ENCODE peak calls at places on chromosomes 6 and 20, in seven cellular contexts. N, E, F, S, Z, O and I are unnamed samples.

GRCh38 chr6:23140879-23141278 is 571.5 kb downstream of the HDGFL1 start:
- DNase-seq in N (no peak), E (no peak), F (no peak), S (no peak), Z (no peak), O (peak; percentile 2), I (no peak)

GRCh38 chr20:32828029-32828666 is 8.4 kb downstream of the MAPRE1 start:
- DNase-seq in N (no peak), E (no peak), F (no peak), S (no peak), Z (peak; percentile 20), O (peak; percentile 56), I (no peak)

GRCh38 chr6:44739163-44739562 is 351.7 kb downstream of the CDC5L start:
- DNase-seq in N (no peak), E (no peak), F (no peak), S (no peak), Z (no peak), O (no peak), I (no peak)

GRCh38 chr6:84249724-84250123 is 22.3 kb upstream of the CEP162 start:
- DNase-seq in N (no peak), E (no peak), F (no peak), S (no peak), Z (peak; percentile 4), O (no peak), I (no peak)

GRCh38 chr20:35820715-35821114 is 48.9 kb downstream of the PHF20 start:
- DNase-seq in N (no peak), E (no peak), F (no peak), S (no peak), Z (peak; percentile 25), O (peak; percentile 52), I (no peak)

GRCh38 chr6:112116215-112116614 is 28.8 kb downstream of the FAM229B start:
- DNase-seq in N (no peak), E (no peak), F (no peak), S (no peak), Z (no peak), O (no peak), I (no peak)

GRCh38 chr20:39778847-39779641 is 816.9 kb downstream of the DHX35 start:
- DNase-seq in N (no peak), E (no peak), F (no peak), S (no peak), Z (peak; percentile 15), O (no peak), I (no peak)

GRCh38 chr6:169169375-169169774 is 84.3 kb downstream of the THBS2 start:
- DNase-seq in N (no peak), E (peak; percentile 28), F (no peak), S (no peak), Z (no peak), O (no peak), I (no peak)

GRCh38 chr6:21102201-21102600 is 491.4 kb upstream of the SOX4 start:
- DNase-seq in N (no peak), E (no peak), F (no peak), S (no peak), Z (no peak), O (no peak), I (no peak)

GRCh38 chr6:169921853-169922779 is 170.7 kb downstream of the ERMARD start:
- DNase-seq in N (no peak), E (no peak), F (no peak), S (no peak), Z (no peak), O (no peak), I (no peak)

GRCh38 chr6:24127316-24127715 is 1.3 kb downstream of the NRSN1 start:
- DNase-seq in N (no peak), E (no peak), F (no peak), S (no peak), Z (no peak), O (no peak), I (no peak)

GRCh38 chr20:53276143-53276542 is 304.0 kb downstream of the TSHZ2 start:
- DNase-seq in N (no peak), E (no peak), F (no peak), S (no peak), Z (no peak), O (no peak), I (no peak)

GRCh38 chr6:146700078-146700686 is 101.4 kb downstream of the ADGB start:
- DNase-seq in N (peak; percentile 69), E (peak; percentile 64), F (peak; percentile 90), S (peak; percentile 93), Z (peak; percentile 89), O (peak; percentile 83), I (peak; percentile 63)

GRCh38 chr6:108116424-108116780 is 41.9 kb upstream of the OSTM1 start:
- DNase-seq in N (no peak), E (no peak), F (peak; percentile 46), S (no peak), Z (no peak), O (no peak), I (no peak)

GRCh38 chr6:108116781-108117426 is 42.4 kb upstream of the OSTM1 start:
- DNase-seq in N (no peak), E (no peak), F (no peak), S (no peak), Z (no peak), O (no peak), I (no peak)

GRCh38 chr6:108115598-108116058 is 41.1 kb upstream of the OSTM1 start:
- DNase-seq in N (peak; percentile 76), E (peak; percentile 41), F (peak; percentile 63), S (peak; percentile 63), Z (peak; percentile 33), O (peak; percentile 11), I (peak; percentile 52)

GRCh38 chr6:108113557-108114519 is 39.3 kb upstream of the OSTM1 start:
- DNase-seq in N (peak; percentile 34), E (peak; percentile 35), F (peak; percentile 81), S (peak; percentile 64), Z (peak; percentile 71), O (peak; percentile 48), I (peak; percentile 23)

DNA sequence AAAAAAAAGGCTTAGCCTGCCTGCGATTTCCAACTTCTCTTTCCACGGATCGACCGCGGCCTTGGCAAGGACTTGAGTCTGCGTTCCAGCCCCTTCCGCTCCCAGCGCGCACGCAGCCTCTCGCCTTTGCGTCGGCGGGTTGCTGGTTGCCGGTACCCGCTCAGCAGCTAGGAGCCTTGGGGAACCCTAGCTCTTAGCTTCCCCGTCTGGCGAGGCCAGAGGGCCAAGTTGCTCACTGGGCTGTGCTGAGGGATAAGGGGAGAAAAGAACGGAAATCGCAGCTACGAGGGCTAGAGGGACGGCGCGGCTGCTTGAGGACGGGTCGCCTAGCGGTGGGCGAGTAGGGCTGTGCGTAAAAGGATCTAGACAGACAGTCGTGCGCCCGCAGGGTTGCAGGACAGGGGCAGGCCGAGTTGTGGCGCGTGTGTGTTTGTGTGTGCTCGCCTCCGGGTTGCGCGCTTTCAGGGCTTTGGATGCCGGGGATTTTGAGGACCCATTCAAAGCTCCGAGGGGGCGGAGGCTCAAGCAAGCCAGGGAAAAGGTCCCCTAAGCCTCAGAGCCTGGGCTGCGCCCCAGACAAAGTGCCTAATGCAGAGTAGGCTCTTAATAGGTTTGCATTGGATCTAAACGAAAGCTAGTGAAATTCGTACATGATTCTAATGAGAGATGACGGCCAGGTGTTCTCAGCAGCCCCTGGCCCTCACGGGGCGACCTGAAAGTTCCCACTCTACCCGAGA is 40.5 kb upstream of the OSTM1 start:
- DNase-seq in N (peak; percentile 41), E (no peak), F (no peak), S (peak; percentile 62), Z (peak; percentile 59), O (peak; percentile 55), I (peak; percentile 3)
- H3K4me2 ChIP-seq in N (peak overlapping the region; percentile 62), E (no peak overlapping the region), F (no peak overlapping the region), S (peak overlapping the region; percentile 96), Z (peak overlapping the region; percentile 86), O (peak overlapping the region; percentile 95), I (no peak overlapping the region)

GRCh38 chr20:37316116-37316774 is 26.8 kb downstream of the MANBAL start:
- DNase-seq in N (no peak), E (no peak), F (peak; percentile 74), S (no peak), Z (no peak), O (no peak), I (no peak)
- H3K4me1 ChIP-seq in N (no peaks in the 10 kb centered on the region), E (no peaks in the 10 kb centered on the region), F (peaks cover 34% of the 10 kb centered on the region), S (peaks cover 45% of the 10 kb centered on the region), Z (peaks cover 27% of the 10 kb centered on the region), O (peaks cover 35% of the 10 kb centered on the region), I (no peaks in the 10 kb centered on the region)

GRCh38 chr20:1119128-1119505 is 715 bp downstream of the PSMF1 start:
- DNase-seq in N (no peak), E (no peak), F (peak; percentile 48), S (no peak), Z (no peak), O (no peak), I (no peak)
- H3K4me2 ChIP-seq in N (peak overlapping the region; percentile 86), E (peak overlapping the region; percentile 100), F (peak overlapping the region; percentile 93), S (peak overlapping the region; percentile 87), Z (peak overlapping the region; percentile 93), O (peak overlapping the region; percentile 99), I (peak overlapping the region; percentile 92)

GRCh38 chr20:49110767-49111694 is 64.9 kb downstream of the CSE1L start:
- DNase-seq in N (no peak), E (no peak), F (no peak), S (no peak), Z (no peak), O (no peak), I (no peak)

GRCh38 chr20:49104365-49104648 is 58.2 kb downstream of the CSE1L start:
- DNase-seq in N (no peak), E (no peak), F (no peak), S (no peak), Z (no peak), O (no peak), I (no peak)

GRCh38 chr20:49103647-49104364 is 57.7 kb downstream of the CSE1L start:
- DNase-seq in N (no peak), E (no peak), F (no peak), S (no peak), Z (no peak), O (no peak), I (no peak)

GRCh38 chr20:49103019-49103418 is 56.9 kb downstream of the CSE1L start:
- DNase-seq in N (no peak), E (no peak), F (no peak), S (no peak), Z (no peak), O (no peak), I (no peak)

GRCh38 chr20:49106332-49106731 is 60.2 kb downstream of the CSE1L start:
- DNase-seq in N (no peak), E (no peak), F (no peak), S (no peak), Z (no peak), O (no peak), I (no peak)
- H3K4me1 ChIP-seq in N (no peaks in the 10 kb centered on the region), E (no peaks in the 10 kb centered on the region), F (no peaks in the 10 kb centered on the region), S (no peaks in the 10 kb centered on the region), Z (no peaks in the 10 kb centered on the region), O (no peaks in the 10 kb centered on the region), I (no peaks in the 10 kb centered on the region)